ENCODE peak calls at places on chromosomes 13 and 19, in six cellular contexts. I is esophagus squamous epithelium, J is stomach, H is heart left ventricle, Y is K562, P is IMR-90. S is an unnamed sample.

GRCh38 chr13:59641758-59642157 is 522.0 kb downstream of the DIAPH3 start:
- DNase-seq in J (no peak), Y (no peak), P (no peak), I (no peak), H (no peak), S (no peak)

GRCh38 chr13:78603240-78603947 is at the start of gene POU4F1:
- DNase-seq in J (no peak), I (no peak), P (peak; percentile 11), Y (peak; percentile 92), H (no peak), S (no peak)

GRCh38 chr19:17405250-17406038 is at the start of gene BST2:
- DNase-seq in I (no peak), H (peak; percentile 75), P (peak; percentile 37), J (peak; percentile 64), Y (peak; percentile 77), S (peak; percentile 77)

GRCh38 chr13:49976314-49977258 is 20.3 kb upstream of the TRIM13 start:
- DNase-seq in J (peak; percentile 83), H (peak; percentile 68), Y (peak; percentile 59), I (peak; percentile 2), P (peak; percentile 70), S (peak; percentile 81)

GRCh38 chr13:113403255-113404104 is 39.5 kb upstream of the GRTP1 start:
- DNase-seq in P (no peak), J (no peak), Y (no peak), H (peak; percentile 27), I (no peak), S (no peak)

GRCh38 chr19:42596391-42597071 is 1.8 kb upstream of the CEACAM8 start:
- DNase-seq in J (peak; percentile 41), H (no peak), Y (peak; percentile 74), P (no peak), I (no peak), S (peak; percentile 16)

GRCh38 chr19:46367434-46367833 is 20.5 kb downstream of the PPP5C start:
- DNase-seq in H (no peak), P (no peak), J (no peak), Y (no peak), I (no peak), S (no peak)

GRCh38 chr19:47229674-47230121 is 1.3 kb downstream of the BBC3 start:
- DNase-seq in Y (no peak), P (peak; percentile 37), H (no peak), J (no peak), I (no peak), S (peak; percentile 41)

GRCh38 chr19:16383584-16384161 is 59.0 kb downstream of the KLF2 start:
- DNase-seq in P (no peak), H (no peak), Y (no peak), I (no peak), J (no peak), S (no peak)

GRCh38 chr13:75145926-75146325 is 336.0 kb downstream of the TBC1D4 start:
- DNase-seq in H (no peak), I (no peak), P (no peak), J (no peak), Y (no peak), S (peak; percentile 49)

GRCh38 chr19:3047307-3048189 is 14.7 kb downstream of the TLE5 start:
- DNase-seq in P (peak; percentile 63), J (peak; percentile 87), H (peak; percentile 59), I (no peak), Y (peak; percentile 78), S (peak; percentile 82)

GRCh38 chr13:110245421-110245899 is 61.5 kb downstream of the COL4A1 start:
- DNase-seq in Y (no peak), I (no peak), H (peak; percentile 16), P (peak; percentile 76), J (no peak), S (peak; percentile 76)

GRCh38 chr13:21885714-21886224 is 214.9 kb downstream of the FGF9 start:
- DNase-seq in P (no peak), I (no peak), H (no peak), J (no peak), Y (no peak), S (no peak)

GRCh38 chr13:96214804-96215445 is 125.0 kb downstream of the HS6ST3 start:
- DNase-seq in P (no peak), J (no peak), Y (no peak), I (no peak), H (no peak), S (no peak)

GRCh38 chr19:3518231-3518630 is 12.1 kb downstream of the FZR1 start:
- DNase-seq in Y (no peak), P (no peak), J (no peak), H (no peak), I (no peak), S (no peak)

GRCh38 chr19:40640744-40641143 is 39.6 kb downstream of the LTBP4 start:
- DNase-seq in I (no peak), P (peak; percentile 45), H (peak; percentile 53), Y (peak; percentile 42), J (no peak), S (peak; percentile 67)

GRCh38 chr13:50916701-50917184 is 7.2 kb downstream of the RNASEH2B start:
- DNase-seq in J (no peak), Y (no peak), P (no peak), H (peak; percentile 22), I (no peak), S (no peak)

GRCh38 chr19:35040474-35040825 is 1.1 kb upstream of the HPN start:
- DNase-seq in H (no peak), J (no peak), Y (no peak), P (no peak), I (no peak), S (no peak)

GRCh38 chr13:95176611-95177259 is 124.5 kb downstream of the ABCC4 start:
- DNase-seq in P (peak; percentile 36), Y (no peak), J (no peak), H (no peak), I (no peak), S (no peak)

GRCh38 chr19:30252214-30252613 is 120.0 kb upstream of the ZNF536 start:
- DNase-seq in I (no peak), P (no peak), Y (no peak), H (no peak), J (no peak), S (no peak)

GRCh38 chr19:6767357-6768235 is at the start of gene SH2D3A:
- DNase-seq in H (peak; percentile 70), Y (peak; percentile 97), J (peak; percentile 96), I (peak; percentile 66), P (peak; percentile 15), S (peak; percentile 37)

GRCh38 chr19:42156571-42156970 is 24.3 kb upstream of the POU2F2 start:
- DNase-seq in P (no peak), H (no peak), I (no peak), J (no peak), Y (no peak), S (no peak)

GRCh38 chr19:1837625-1838105 is 10.6 kb downstream of the REXO1 start:
- DNase-seq in I (no peak), Y (peak; percentile 68), J (peak; percentile 48), P (no peak), H (no peak), S (peak; percentile 41)

GRCh38 chr13:51688937-51689336 is 104.7 kb downstream of the WDFY2 start:
- DNase-seq in J (no peak), Y (no peak), I (no peak), P (no peak), H (no peak), S (no peak)

GRCh38 chr19:13953021-13953531 is 767 bp downstream of the DCAF15 start:
- DNase-seq in H (no peak), P (peak; percentile 39), Y (no peak), J (peak; percentile 36), I (no peak), S (peak; percentile 63)

GRCh38 chr13:30845297-30846214 is 60.5 kb upstream of the MEDAG start:
- DNase-seq in Y (no peak), J (no peak), P (no peak), H (no peak), I (no peak), S (peak; percentile 34)

GRCh38 chr13:25171170-25171516 is 945 bp downstream of the AMER2 start:
- DNase-seq in I (no peak), P (no peak), Y (no peak), H (no peak), J (no peak), S (no peak)
- H3K4me3 ChIP-seq in I (peak overlapping the region; percentile 60), P (peak overlapping the region; percentile 22), Y (no peak overlapping the region), H (peak overlapping the region; percentile 8), J (peak overlapping the region; percentile 23), S (peak overlapping the region; percentile 22)

DNA sequence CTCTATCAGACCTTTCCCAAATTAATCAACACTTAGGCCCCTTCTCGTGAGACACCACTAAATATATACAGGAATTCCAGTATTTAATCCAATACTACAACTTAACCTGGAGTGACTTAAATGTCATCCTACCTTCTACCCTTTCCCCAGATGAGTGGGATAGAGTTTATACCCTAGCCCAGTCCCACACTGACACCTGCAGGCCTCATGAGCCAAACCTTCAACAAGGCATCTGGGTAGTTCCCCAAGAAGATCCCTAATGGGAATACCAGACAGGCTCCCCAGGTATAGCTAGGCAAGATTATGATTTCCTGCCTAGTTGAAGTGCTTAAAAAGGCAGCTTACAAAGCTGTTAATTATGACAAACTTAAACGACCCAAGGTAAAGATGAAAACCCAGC is 15.9 kb downstream of the ZNF83 start:
- DNase-seq in I (no peak), Y (no peak), H (no peak), P (no peak), J (no peak), S (no peak)
- TF ChIP-seq CTCF in I (no peak), Y (no peak), H (no peak), P (no peak), J (no peak), S (no peak)

DNA sequence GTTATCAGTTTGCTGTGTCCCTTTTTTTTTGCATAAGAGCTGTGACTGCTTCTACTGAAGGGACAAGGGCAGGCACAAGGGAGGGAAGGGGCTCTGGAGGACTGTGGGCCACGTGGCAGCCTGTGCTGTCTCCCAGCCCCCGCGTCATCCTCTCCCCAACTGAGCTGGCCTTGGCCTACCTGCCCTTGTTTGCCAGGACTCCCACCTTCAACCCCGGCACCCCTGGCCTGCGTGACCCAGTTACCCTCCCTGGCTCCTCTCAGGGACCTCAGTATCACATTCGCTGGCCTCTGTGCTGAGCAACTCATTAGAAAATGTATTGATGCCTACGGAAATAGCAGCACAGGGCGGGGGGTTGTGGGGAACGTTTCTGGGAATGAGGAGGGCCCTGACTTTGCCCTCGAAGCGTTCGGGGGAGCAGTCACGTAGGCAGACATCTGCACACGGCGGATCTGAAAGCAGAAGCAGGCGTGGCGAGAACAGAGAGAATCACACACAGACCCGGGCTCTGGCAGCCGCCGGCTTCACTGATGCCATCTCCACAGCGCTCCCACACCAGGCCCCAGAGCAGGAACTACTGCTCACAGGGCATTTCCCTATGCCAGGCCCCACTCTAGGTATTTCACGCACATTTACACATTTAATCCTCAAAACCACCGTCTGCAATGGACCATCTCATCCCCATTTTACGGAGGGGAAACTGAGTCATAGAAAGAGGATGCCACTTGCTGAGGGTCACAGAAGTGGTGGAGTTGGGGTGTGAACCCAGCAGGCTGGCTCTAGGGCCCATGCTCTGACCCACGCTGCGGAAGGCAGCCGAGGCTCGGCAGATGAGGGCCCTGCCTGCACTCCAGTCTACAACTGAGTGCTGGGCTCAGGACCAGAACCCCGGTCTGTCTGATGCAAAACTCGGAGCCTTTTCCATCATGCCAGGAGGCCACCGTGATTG is 5.7 kb upstream of the ATF5 start:
- DNase-seq in I (no peak), Y (no peak), J (no peak), H (no peak), P (no peak), S (no peak)
- H3K4me3 ChIP-seq in I (no peak overlapping the region), Y (no peak overlapping the region), J (no peak overlapping the region), H (no peak overlapping the region), P (no peak overlapping the region), S (no peak overlapping the region)

DNA sequence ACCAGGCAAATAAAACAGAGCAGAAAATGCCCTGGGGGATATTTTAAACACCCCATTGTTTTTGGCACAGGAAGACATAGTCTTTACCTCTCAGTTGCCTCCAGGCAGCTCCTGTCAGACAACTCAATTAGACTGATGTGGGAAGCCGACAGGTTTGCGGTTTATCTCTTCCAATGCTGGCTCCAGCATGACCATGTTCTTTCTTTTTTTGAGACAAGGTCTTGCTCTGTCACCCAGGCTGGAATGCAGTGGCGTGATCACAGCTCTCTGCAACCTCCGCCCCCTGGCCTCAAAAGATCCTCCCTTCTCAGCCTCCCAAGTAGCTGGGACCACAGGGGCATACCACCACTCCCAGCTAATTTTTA is 212.8 kb downstream of the FOXO1 start:
- DNase-seq in J (no peak), Y (no peak), I (no peak), H (no peak), P (no peak), S (no peak)
- TF ChIP-seq CTCF in J (no peak), Y (no peak), I (no peak), H (no peak), P (no peak), S (no peak)

S was measured in cardiac fibroblast.